ENCODE peak calls at places on chromosome 6, in nine cellular contexts. One of them, this sample, is unnamed.

GRCh38 chr6:154974485-154975149 is 20.5 kb upstream of the TIAM2 start:
- DNase-seq in neuronal stem cell: no peak
- DNase-seq in breast epithelium: no peak
- DNase-seq in CD8-positive, alpha-beta T cell: no peak
- DNase-seq in GM23338: peak
- DNase-seq in fibroblast of the aortic adventitia: no peak
- DNase-seq in AG10803: no peak
- DNase-seq in AG04449: no peak
- DNase-seq in astrocyte of the spinal cord: no peak
- DNase-seq in this sample: no peak

GRCh38 chr6:56692586-56693245 is 50.0 kb upstream of the DST start:
- DNase-seq in neuronal stem cell: no peak
- DNase-seq in breast epithelium: no peak
- DNase-seq in CD8-positive, alpha-beta T cell: no peak
- DNase-seq in GM23338: no peak
- DNase-seq in fibroblast of the aortic adventitia: peak
- DNase-seq in AG10803: peak
- DNase-seq in AG04449: no peak
- DNase-seq in astrocyte of the spinal cord: peak
- DNase-seq in this sample: no peak

GRCh38 chr6:20960067-20960466 is 425.8 kb downstream of the CDKAL1 start:
- DNase-seq in neuronal stem cell: no peak
- DNase-seq in breast epithelium: no peak
- DNase-seq in CD8-positive, alpha-beta T cell: no peak
- DNase-seq in GM23338: peak
- DNase-seq in fibroblast of the aortic adventitia: no peak
- DNase-seq in AG10803: no peak
- DNase-seq in AG04449: no peak
- DNase-seq in astrocyte of the spinal cord: no peak
- DNase-seq in this sample: no peak

GRCh38 chr6:152952866-152953509 is 29.9 kb downstream of the FBXO5 start:
- DNase-seq in neuronal stem cell: no peak
- DNase-seq in breast epithelium: no peak
- DNase-seq in CD8-positive, alpha-beta T cell: no peak
- DNase-seq in GM23338: peak
- DNase-seq in fibroblast of the aortic adventitia: peak
- DNase-seq in AG10803: peak
- DNase-seq in AG04449: no peak
- DNase-seq in astrocyte of the spinal cord: peak
- DNase-seq in this sample: no peak

GRCh38 chr6:83815631-83816030 is 37.5 kb upstream of the RIPPLY2 start:
- DNase-seq in neuronal stem cell: no peak
- DNase-seq in breast epithelium: no peak
- DNase-seq in CD8-positive, alpha-beta T cell: no peak
- DNase-seq in GM23338: no peak
- DNase-seq in fibroblast of the aortic adventitia: no peak
- DNase-seq in AG10803: no peak
- DNase-seq in AG04449: no peak
- DNase-seq in astrocyte of the spinal cord: no peak
- DNase-seq in this sample: no peak

GRCh38 chr6:43871933-43872332 is 101.9 kb downstream of the VEGFA start:
- DNase-seq in neuronal stem cell: no peak
- DNase-seq in breast epithelium: no peak
- DNase-seq in CD8-positive, alpha-beta T cell: no peak
- DNase-seq in GM23338: no peak
- DNase-seq in fibroblast of the aortic adventitia: no peak
- DNase-seq in AG10803: no peak
- DNase-seq in AG04449: no peak
- DNase-seq in astrocyte of the spinal cord: no peak
- DNase-seq in this sample: no peak

GRCh38 chr6:44275749-44276648 is 5.7 kb downstream of the TMEM151B start:
- DNase-seq in neuronal stem cell: no peak
- DNase-seq in breast epithelium: no peak
- DNase-seq in CD8-positive, alpha-beta T cell: no peak
- DNase-seq in GM23338: peak
- DNase-seq in fibroblast of the aortic adventitia: no peak
- DNase-seq in AG10803: no peak
- DNase-seq in AG04449: no peak
- DNase-seq in astrocyte of the spinal cord: no peak
- DNase-seq in this sample: no peak

GRCh38 chr6:11929451-11929850 is 82.7 kb upstream of the HIVEP1 start:
- DNase-seq in neuronal stem cell: no peak
- DNase-seq in breast epithelium: no peak
- DNase-seq in CD8-positive, alpha-beta T cell: no peak
- DNase-seq in GM23338: no peak
- DNase-seq in fibroblast of the aortic adventitia: no peak
- DNase-seq in AG10803: no peak
- DNase-seq in AG04449: no peak
- DNase-seq in astrocyte of the spinal cord: no peak
- DNase-seq in this sample: no peak

GRCh38 chr6:66128238-66128637 is 421.2 kb upstream of the EYS start:
- DNase-seq in neuronal stem cell: no peak
- DNase-seq in breast epithelium: no peak
- DNase-seq in CD8-positive, alpha-beta T cell: no peak
- DNase-seq in GM23338: no peak
- DNase-seq in fibroblast of the aortic adventitia: no peak
- DNase-seq in AG10803: no peak
- DNase-seq in AG04449: no peak
- DNase-seq in astrocyte of the spinal cord: no peak
- DNase-seq in this sample: no peak

GRCh38 chr6:158568549-158568948 is 8.7 kb downstream of the TMEM181 start:
- DNase-seq in neuronal stem cell: no peak
- DNase-seq in breast epithelium: peak
- DNase-seq in CD8-positive, alpha-beta T cell: no peak
- DNase-seq in GM23338: no peak
- DNase-seq in fibroblast of the aortic adventitia: no peak
- DNase-seq in AG10803: no peak
- DNase-seq in AG04449: no peak
- DNase-seq in astrocyte of the spinal cord: no peak
- DNase-seq in this sample: no peak

GRCh38 chr6:20265842-20266241 is 53.6 kb upstream of the MBOAT1 start:
- DNase-seq in neuronal stem cell: no peak
- DNase-seq in breast epithelium: no peak
- DNase-seq in CD8-positive, alpha-beta T cell: no peak
- DNase-seq in GM23338: no peak
- DNase-seq in fibroblast of the aortic adventitia: no peak
- DNase-seq in AG10803: no peak
- DNase-seq in AG04449: no peak
- DNase-seq in astrocyte of the spinal cord: no peak
- DNase-seq in this sample: no peak

GRCh38 chr6:1439349-1439748 is 50.0 kb downstream of the FOXF2 start:
- DNase-seq in neuronal stem cell: no peak
- DNase-seq in breast epithelium: no peak
- DNase-seq in CD8-positive, alpha-beta T cell: no peak
- DNase-seq in GM23338: no peak
- DNase-seq in fibroblast of the aortic adventitia: peak
- DNase-seq in AG10803: no peak
- DNase-seq in AG04449: no peak
- DNase-seq in astrocyte of the spinal cord: no peak
- DNase-seq in this sample: no peak

GRCh38 chr6:145964948-145965366 is 799 bp upstream of the SHPRH start:
- DNase-seq in neuronal stem cell: no peak
- DNase-seq in breast epithelium: no peak
- DNase-seq in CD8-positive, alpha-beta T cell: no peak
- DNase-seq in GM23338: peak
- DNase-seq in fibroblast of the aortic adventitia: peak
- DNase-seq in AG10803: no peak
- DNase-seq in AG04449: no peak
- DNase-seq in astrocyte of the spinal cord: no peak
- DNase-seq in this sample: no peak

GRCh38 chr6:48835421-48835958 is 627.6 kb downstream of the MMUT start:
- DNase-seq in neuronal stem cell: no peak
- DNase-seq in breast epithelium: no peak
- DNase-seq in CD8-positive, alpha-beta T cell: no peak
- DNase-seq in GM23338: no peak
- DNase-seq in fibroblast of the aortic adventitia: peak
- DNase-seq in AG10803: no peak
- DNase-seq in AG04449: no peak
- DNase-seq in astrocyte of the spinal cord: no peak
- DNase-seq in this sample: no peak

GRCh38 chr6:155894758-155895157 is 439.1 kb upstream of the NOX3 start:
- DNase-seq in neuronal stem cell: no peak
- DNase-seq in breast epithelium: no peak
- DNase-seq in CD8-positive, alpha-beta T cell: no peak
- DNase-seq in GM23338: peak
- DNase-seq in fibroblast of the aortic adventitia: no peak
- DNase-seq in AG10803: no peak
- DNase-seq in AG04449: no peak
- DNase-seq in astrocyte of the spinal cord: no peak
- DNase-seq in this sample: no peak

GRCh38 chr6:36786055-36786675 is 53.1 kb downstream of the CPNE5 start:
- DNase-seq in neuronal stem cell: no peak
- DNase-seq in breast epithelium: no peak
- DNase-seq in CD8-positive, alpha-beta T cell: no peak
- DNase-seq in GM23338: peak
- DNase-seq in fibroblast of the aortic adventitia: no peak
- DNase-seq in AG10803: no peak
- DNase-seq in AG04449: no peak
- DNase-seq in astrocyte of the spinal cord: no peak
- DNase-seq in this sample: no peak

GRCh38 chr6:130577178-130577919 is 211.5 kb downstream of the TMEM200A start:
- DNase-seq in neuronal stem cell: no peak
- DNase-seq in breast epithelium: no peak
- DNase-seq in CD8-positive, alpha-beta T cell: no peak
- DNase-seq in GM23338: no peak
- DNase-seq in fibroblast of the aortic adventitia: no peak
- DNase-seq in AG10803: no peak
- DNase-seq in AG04449: no peak
- DNase-seq in astrocyte of the spinal cord: no peak
- DNase-seq in this sample: no peak

DNA sequence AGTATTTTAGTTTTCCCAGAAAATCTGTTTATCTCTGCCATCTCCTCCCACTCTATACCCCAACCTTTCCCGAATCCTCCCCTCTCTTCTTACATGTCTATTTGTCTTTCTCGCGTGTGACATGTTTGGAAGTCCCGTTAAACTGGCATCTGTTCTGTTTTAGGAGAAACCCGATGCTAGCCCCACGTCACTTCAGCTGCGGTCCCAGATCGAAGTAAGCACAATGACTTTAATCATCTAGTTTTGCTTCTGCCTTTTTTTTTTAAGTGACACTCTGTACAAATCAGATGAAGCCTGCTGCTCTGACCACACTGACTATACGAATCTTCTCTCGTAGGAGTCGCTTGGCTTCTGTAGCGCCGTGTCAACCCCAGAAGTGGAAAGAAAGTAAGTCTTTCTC is 97.4 kb downstream of the SASH1 start:
- DNase-seq in neuronal stem cell: no peak
- DNase-seq in breast epithelium: no peak
- DNase-seq in CD8-positive, alpha-beta T cell: no peak
- DNase-seq in GM23338: no peak
- DNase-seq in fibroblast of the aortic adventitia: no peak
- DNase-seq in AG10803: peak
- DNase-seq in AG04449: no peak
- DNase-seq in astrocyte of the spinal cord: no peak
- DNase-seq in this sample: no peak
- H3K4me3 ChIP-seq in neuronal stem cell: no peak
- H3K4me3 ChIP-seq in breast epithelium: no peak
- H3K4me3 ChIP-seq in CD8-positive, alpha-beta T cell: no peak
- H3K4me3 ChIP-seq in GM23338: no peak
- H3K4me3 ChIP-seq in fibroblast of the aortic adventitia: no peak
- H3K4me3 ChIP-seq in AG10803: peak
- H3K4me3 ChIP-seq in AG04449: peak
- H3K4me3 ChIP-seq in astrocyte of the spinal cord: no peak
- H3K4me3 ChIP-seq in this sample: no peak

DNA sequence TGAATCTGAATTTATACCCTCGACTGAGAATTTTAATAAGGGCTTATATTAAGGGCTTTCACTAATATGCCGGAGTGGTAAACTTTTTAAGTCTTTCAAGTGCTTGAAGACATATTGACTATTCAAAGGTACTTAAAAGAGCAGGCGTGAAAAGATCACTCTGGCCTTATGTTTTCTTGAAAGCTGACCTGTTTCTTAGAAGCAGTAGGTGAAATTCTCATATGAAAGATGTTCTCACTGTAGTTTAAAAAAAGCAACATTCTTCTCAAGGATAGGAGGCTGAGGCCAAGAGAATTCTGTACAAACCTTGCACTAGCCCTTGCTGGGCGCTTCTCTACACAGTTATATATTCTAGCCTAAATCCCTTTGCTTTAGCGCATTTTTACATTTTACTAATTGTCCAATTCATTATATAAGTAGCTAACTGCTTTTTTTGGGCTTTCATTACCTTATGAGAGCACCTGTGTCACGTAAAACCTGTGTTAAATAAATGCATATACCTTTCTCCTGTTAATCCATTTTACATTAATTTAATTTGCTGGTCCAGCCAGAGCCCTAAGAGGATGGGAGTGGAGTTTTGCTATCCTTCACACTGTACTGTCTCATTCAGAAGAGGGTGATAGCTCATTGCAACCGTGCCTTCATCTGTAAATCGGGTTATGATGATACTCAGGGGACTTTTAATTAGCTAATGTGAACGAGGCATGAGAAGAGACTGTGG is 59.6 kb upstream of the HFE start:
- DNase-seq in neuronal stem cell: no peak
- DNase-seq in breast epithelium: no peak
- DNase-seq in CD8-positive, alpha-beta T cell: no peak
- DNase-seq in GM23338: no peak
- DNase-seq in fibroblast of the aortic adventitia: no peak
- DNase-seq in AG10803: no peak
- DNase-seq in AG04449: no peak
- DNase-seq in astrocyte of the spinal cord: no peak
- DNase-seq in this sample: no peak
- H3K4me3 ChIP-seq in neuronal stem cell: no peak
- H3K4me3 ChIP-seq in breast epithelium: peak
- H3K4me3 ChIP-seq in CD8-positive, alpha-beta T cell: peak
- H3K4me3 ChIP-seq in GM23338: peak
- H3K4me3 ChIP-seq in fibroblast of the aortic adventitia: peak
- H3K4me3 ChIP-seq in AG10803: peak
- H3K4me3 ChIP-seq in AG04449: peak
- H3K4me3 ChIP-seq in astrocyte of the spinal cord: peak
- H3K4me3 ChIP-seq in this sample: peak

DNA sequence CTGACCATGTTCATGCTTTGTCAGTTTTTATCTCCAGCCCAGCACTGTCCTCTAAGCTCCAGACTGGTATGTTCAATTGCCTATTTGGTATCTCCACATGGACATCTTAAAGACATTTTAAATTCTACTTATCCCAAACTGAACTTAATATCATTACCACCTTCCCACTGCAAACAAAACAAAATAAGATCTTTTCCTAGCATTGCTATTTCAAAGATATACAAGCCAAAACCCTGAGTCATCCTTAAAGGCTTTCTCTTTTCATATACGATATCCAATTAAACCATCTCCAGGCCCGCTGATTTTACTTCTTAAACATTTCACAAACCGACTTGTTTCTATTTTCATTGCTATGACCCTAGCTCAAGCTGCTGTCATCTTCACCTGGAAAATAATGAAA is 35.1 kb upstream of the HS3ST5 start:
- DNase-seq in neuronal stem cell: no peak
- DNase-seq in breast epithelium: no peak
- DNase-seq in CD8-positive, alpha-beta T cell: no peak
- DNase-seq in GM23338: no peak
- DNase-seq in fibroblast of the aortic adventitia: no peak
- DNase-seq in AG10803: no peak
- DNase-seq in AG04449: no peak
- DNase-seq in astrocyte of the spinal cord: peak
- DNase-seq in this sample: no peak
- H3K4me3 ChIP-seq in neuronal stem cell: no peak
- H3K4me3 ChIP-seq in breast epithelium: no peak
- H3K4me3 ChIP-seq in CD8-positive, alpha-beta T cell: no peak
- H3K4me3 ChIP-seq in GM23338: no peak
- H3K4me3 ChIP-seq in fibroblast of the aortic adventitia: no peak
- H3K4me3 ChIP-seq in AG10803: no peak
- H3K4me3 ChIP-seq in AG04449: no peak
- H3K4me3 ChIP-seq in astrocyte of the spinal cord: no peak
- H3K4me3 ChIP-seq in this sample: no peak

GRCh38 chr6:116298273-116298672 is 18.5 kb upstream of the TSPYL1 start:
- DNase-seq in neuronal stem cell: no peak
- DNase-seq in breast epithelium: no peak
- DNase-seq in CD8-positive, alpha-beta T cell: no peak
- DNase-seq in GM23338: no peak
- DNase-seq in fibroblast of the aortic adventitia: no peak
- DNase-seq in AG10803: no peak
- DNase-seq in AG04449: no peak
- DNase-seq in astrocyte of the spinal cord: no peak
- DNase-seq in this sample: no peak
- H3K4me3 ChIP-seq in neuronal stem cell: no peak
- H3K4me3 ChIP-seq in breast epithelium: no peak
- H3K4me3 ChIP-seq in CD8-positive, alpha-beta T cell: no peak
- H3K4me3 ChIP-seq in GM23338: no peak
- H3K4me3 ChIP-seq in fibroblast of the aortic adventitia: no peak
- H3K4me3 ChIP-seq in AG10803: no peak
- H3K4me3 ChIP-seq in AG04449: no peak
- H3K4me3 ChIP-seq in astrocyte of the spinal cord: no peak
- H3K4me3 ChIP-seq in this sample: no peak